ENCODE peak calls at places on chromosomes 3 and 15, in nine cellular contexts. T is ovary, G is endodermal cell, A is psoas muscle, Y is astrocyte of the spinal cord, Z is lower lobe of right lung, U is AG04449, H is left ventricle myocardium inferior, O is fibroblast of mammary gland. E is an unnamed sample.

GRCh38 chr3:118402971-118403370 is 631.7 kb downstream of the IGSF11 start:
- DNase-seq in T (no peak), G (no peak), A (no peak), Y (no peak), Z (no peak), U (no peak), H (no peak), O (no peak), E (no peak)

GRCh38 chr3:105518806-105519418 is 152.2 kb downstream of the ALCAM start:
- DNase-seq in T (no peak), G (peak), A (no peak), Y (peak), Z (no peak), U (no peak), H (no peak), O (peak), E (peak)

GRCh38 chr15:85725019-85725418 is 69.7 kb downstream of the KLHL25 start:
- DNase-seq in T (no peak), G (no peak), A (no peak), Y (peak), Z (no peak), U (no peak), H (no peak), O (peak), E (no peak)

GRCh38 chr3:45029661-45030060 is 3.6 kb downstream of the CLEC3B start:
- DNase-seq in T (no peak), G (no peak), A (no peak), Y (peak), Z (no peak), U (no peak), H (no peak), O (peak), E (no peak)

GRCh38 chr15:67579164-67579563 is 36.7 kb downstream of the MAP2K5 start:
- DNase-seq in T (no peak), G (no peak), A (no peak), Y (no peak), Z (no peak), U (no peak), H (no peak), O (no peak), E (no peak)

GRCh38 chr15:64717735-64718495 is 57.5 kb downstream of the RBPMS2 start:
- DNase-seq in T (no peak), G (no peak), A (no peak), Y (no peak), Z (no peak), U (no peak), H (no peak), O (no peak), E (no peak)

GRCh38 chr3:132134611-132135010 is 99.8 kb upstream of the CPNE4 start:
- DNase-seq in T (no peak), G (no peak), A (no peak), Y (peak), Z (no peak), U (peak), H (no peak), O (peak), E (no peak)

GRCh38 chr3:157865449-157865862 is 240.8 kb downstream of the SHOX2 start:
- DNase-seq in T (no peak), G (peak), A (no peak), Y (no peak), Z (peak), U (no peak), H (no peak), O (no peak), E (no peak)

GRCh38 chr3:43364926-43365325 is 78.6 kb downstream of the SNRK start:
- DNase-seq in T (no peak), G (no peak), A (no peak), Y (no peak), Z (no peak), U (no peak), H (no peak), O (no peak), E (no peak)

GRCh38 chr15:67724679-67725365 is 100.5 kb upstream of the SKOR1 start:
- DNase-seq in T (no peak), G (no peak), A (no peak), Y (no peak), Z (no peak), U (no peak), H (no peak), O (no peak), E (no peak)

GRCh38 chr3:184234224-184234623 is 4.8 kb downstream of the VWA5B2 start:
- DNase-seq in T (no peak), G (no peak), A (peak), Y (peak), Z (peak), U (peak), H (no peak), O (peak), E (no peak)

GRCh38 chr3:168989396-168989795 is 674.1 kb downstream of the MECOM start:
- DNase-seq in T (no peak), G (no peak), A (no peak), Y (peak), Z (no peak), U (no peak), H (no peak), O (peak), E (no peak)

GRCh38 chr3:31732548-31732947 is 199.8 kb downstream of the STT3B start:
- DNase-seq in T (no peak), G (no peak), A (no peak), Y (no peak), Z (no peak), U (no peak), H (peak), O (no peak), E (no peak)

GRCh38 chr15:75232826-75233503 is 25.2 kb upstream of the GOLGA6C start:
- DNase-seq in T (no peak), G (no peak), A (peak), Y (no peak), Z (no peak), U (no peak), H (peak), O (no peak), E (no peak)

GRCh38 chr3:143503325-143503885 is 344.9 kb downstream of the SLC9A9 start:
- DNase-seq in T (no peak), G (no peak), A (no peak), Y (no peak), Z (no peak), U (no peak), H (no peak), O (no peak), E (no peak)

GRCh38 chr3:28835751-28836150 is 445.1 kb upstream of the RBMS3 start:
- DNase-seq in T (no peak), G (peak), A (peak), Y (peak), Z (peak), U (no peak), H (no peak), O (no peak), E (no peak)

GRCh38 chr15:92818658-92819311 is 81.3 kb upstream of the CHD2 start:
- DNase-seq in T (no peak), G (peak), A (no peak), Y (no peak), Z (no peak), U (no peak), H (no peak), O (no peak), E (no peak)

GRCh38 chr3:17110665-17111396 is 226.1 kb downstream of the PLCL2 start:
- DNase-seq in T (no peak), G (no peak), A (no peak), Y (no peak), Z (no peak), U (no peak), H (no peak), O (no peak), E (no peak)

GRCh38 chr15:100968043-100968966 is 49.1 kb downstream of the LRRK1 start:
- DNase-seq in T (no peak), G (no peak), A (no peak), Y (peak), Z (no peak), U (no peak), H (no peak), O (peak), E (no peak)

GRCh38 chr3:72891053-72891855 is 3.4 kb downstream of the GXYLT2 start:
- DNase-seq in T (peak), G (no peak), A (no peak), Y (peak), Z (no peak), U (peak), H (peak), O (peak), E (no peak)

GRCh38 chr15:101325263-101326025 is 30.4 kb upstream of the SNRPA1 start:
- DNase-seq in T (no peak), G (peak), A (no peak), Y (no peak), Z (no peak), U (no peak), H (no peak), O (no peak), E (no peak)

GRCh38 chr3:167456157-167456799 is 17.6 kb downstream of the SERPINI2 start:
- DNase-seq in T (no peak), G (no peak), A (no peak), Y (no peak), Z (no peak), U (no peak), H (no peak), O (no peak), E (no peak)

GRCh38 chr3:100992086-100993033 is 861 bp downstream of the ABI3BP start:
- DNase-seq in T (no peak), G (no peak), A (no peak), Y (peak), Z (no peak), U (no peak), H (no peak), O (peak), E (no peak)

GRCh38 chr15:89018235-89018634 is 70.0 kb upstream of the ABHD2 start:
- DNase-seq in T (peak), G (no peak), A (peak), Y (no peak), Z (no peak), U (peak), H (peak), O (peak), E (no peak)

GRCh38 chr15:62941719-62942118 is 100.8 kb upstream of the TPM1 start:
- DNase-seq in T (no peak), G (no peak), A (no peak), Y (peak), Z (no peak), U (no peak), H (no peak), O (peak), E (no peak)

GRCh38 chr3:138774529-138775253 is 60.0 kb downstream of the PIK3CB start:
- DNase-seq in T (peak), G (no peak), A (no peak), Y (peak), Z (no peak), U (peak), H (no peak), O (peak), E (no peak)

GRCh38 chr3:62214850-62215249 is 158.5 kb downstream of the FEZF2 start:
- DNase-seq in T (no peak), G (peak), A (no peak), Y (no peak), Z (no peak), U (no peak), H (no peak), O (no peak), E (no peak)

GRCh38 chr3:183252973-183253363 is at the start of gene B3GNT5:
- DNase-seq in T (peak), G (peak), A (peak), Y (peak), Z (peak), U (no peak), H (peak), O (peak), E (no peak)

GRCh38 chr3:60948488-60948887 is 302.8 kb downstream of the FHIT start:
- DNase-seq in T (no peak), G (no peak), A (no peak), Y (peak), Z (no peak), U (no peak), H (no peak), O (peak), E (no peak)
- TF ChIP-seq CTCF in T (no peak), G (peak), A (no peak), Y (peak), Z (no peak), U (peak), H (no peak), O (peak), E (no peak)

GRCh38 chr3:134030382-134030753 is 643 bp upstream of the SLCO2A1 start:
- DNase-seq in T (no peak), G (peak), A (no peak), Y (no peak), Z (no peak), U (no peak), H (no peak), O (no peak), E (no peak)
- H3K4me3 ChIP-seq in T (peak), G (peak), A (peak), Y (peak), Z (peak), U (peak), H (peak), O (peak), E (no peak)

GRCh38 chr3:59970796-59971195 is 921.0 kb upstream of the CFAP20DC start:
- DNase-seq in T (no peak), G (no peak), A (no peak), Y (no peak), Z (no peak), U (no peak), H (no peak), O (no peak), E (no peak)

GRCh38 chr3:59968510-59968909 is 918.7 kb upstream of the CFAP20DC start:
- DNase-seq in T (no peak), G (no peak), A (no peak), Y (no peak), Z (no peak), U (no peak), H (no peak), O (no peak), E (no peak)

DNA sequence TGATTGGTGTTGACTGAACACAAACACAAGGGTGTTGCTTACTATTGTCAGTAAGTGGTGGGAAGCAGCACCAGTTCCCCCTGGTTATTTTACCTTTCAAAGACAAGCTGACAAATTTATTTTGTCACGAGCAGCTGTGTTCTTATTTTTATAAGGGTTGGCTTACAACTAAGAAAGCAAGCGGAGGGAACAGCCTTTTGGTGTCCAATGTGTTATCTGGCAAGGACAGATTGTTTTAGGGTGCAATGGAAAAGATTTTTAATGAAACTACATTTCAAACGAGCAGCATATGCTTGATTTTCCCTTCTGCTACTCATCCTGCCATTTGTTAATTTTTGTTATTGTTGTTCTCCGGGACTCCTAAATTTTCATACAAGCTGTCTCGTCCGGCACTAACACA is 920.6 kb upstream of the CFAP20DC start:
- DNase-seq in T (no peak), G (no peak), A (no peak), Y (no peak), Z (no peak), U (no peak), H (no peak), O (no peak), E (no peak)
- TF ChIP-seq CTCF in T (no peak), G (no peak), A (no peak), Y (no peak), Z (no peak), U (no peak), H (no peak), O (no peak), E (no peak)

DNA sequence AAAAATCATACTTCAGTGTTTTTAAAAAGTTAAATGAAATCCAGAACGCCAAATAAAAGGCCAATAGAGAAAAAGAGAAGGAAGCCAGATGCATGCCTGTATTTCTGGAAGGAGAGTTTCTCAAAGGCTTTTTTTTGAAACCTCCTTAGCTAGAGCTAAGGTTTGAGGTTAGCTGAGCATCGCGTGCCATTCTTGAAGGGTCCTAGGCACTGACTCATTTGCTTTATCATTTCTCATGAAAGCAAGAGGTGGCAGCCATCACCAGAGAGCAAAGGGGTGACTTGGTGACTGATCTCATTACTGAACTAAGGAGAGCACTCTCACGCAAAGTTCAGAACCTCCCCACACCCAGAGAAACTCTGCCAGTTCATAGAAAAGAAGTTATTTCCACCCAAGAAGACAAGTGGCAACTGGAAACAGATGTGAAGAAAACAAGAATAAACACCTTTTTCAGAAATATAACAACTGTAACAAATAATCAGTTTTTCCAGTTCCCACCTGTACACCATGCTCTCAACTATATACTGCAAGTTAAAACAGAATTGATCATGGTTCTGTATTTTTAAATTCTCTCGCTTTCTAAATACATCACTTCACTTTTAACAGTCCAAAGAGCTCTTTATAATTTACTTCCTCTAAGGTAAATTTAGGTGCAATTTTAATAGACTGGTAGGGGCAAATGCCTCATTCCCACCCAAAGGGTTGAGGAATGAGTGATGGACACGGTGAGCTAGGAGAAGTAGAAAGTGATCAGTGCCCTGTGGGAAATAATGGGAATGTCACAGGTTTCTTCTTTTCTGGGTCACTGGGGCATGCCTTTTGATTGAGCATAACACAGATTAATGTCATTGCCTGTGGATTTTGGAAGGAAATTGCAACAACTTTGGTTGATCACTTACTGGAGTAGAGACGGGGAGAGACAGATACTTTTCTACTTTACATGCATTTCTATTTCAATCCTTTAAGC is 24.7 kb downstream of the GPR15 start:
- DNase-seq in T (no peak), G (no peak), A (no peak), Y (no peak), Z (no peak), U (no peak), H (no peak), O (no peak), E (peak)
- H3K4me3 ChIP-seq in T (no peak), G (no peak), A (no peak), Y (no peak), Z (peak), U (no peak), H (no peak), O (no peak), E (peak)

E was measured in GM12864.